ENCODE peak calls at places on chromosomes 11 and 22, in four cellular contexts. T, S, J and Z are unnamed samples.

GRCh38 chr11:114162719-114163123 is 103.2 kb downstream of the ZBTB16 start:
- DNase-seq in T (peak; percentile 35), S (no peak), J (no peak), Z (no peak)

GRCh38 chr11:73894725-73895335 is 18.0 kb downstream of the PAAF1 start:
- DNase-seq in J (no peak), S (no peak), T (no peak), Z (no peak)

GRCh38 chr11:2687223-2687530 is 12.6 kb downstream of the KCNQ1OT1 start:
- DNase-seq in S (no peak), J (peak; percentile 5), T (no peak), Z (no peak)

GRCh38 chr22:26748845-26749244 is 91.5 kb downstream of the MIAT start:
- DNase-seq in S (no peak), J (no peak), T (no peak), Z (no peak)

GRCh38 chr11:79438631-79439429 is 2.0 kb downstream of the TENM4 start:
- DNase-seq in T (no peak), J (peak; percentile 15), S (no peak), Z (no peak)

GRCh38 chr11:95419915-95420314 is 188.9 kb upstream of the SESN3 start:
- DNase-seq in J (no peak), S (no peak), T (no peak), Z (no peak)

GRCh38 chr22:41834005-41834975 is 1.4 kb downstream of the SREBF2 start:
- DNase-seq in J (no peak), S (no peak), T (no peak), Z (peak; percentile 61)

GRCh38 chr22:30186048-30186447 is 60.5 kb downstream of the LIF start:
- DNase-seq in T (no peak), J (no peak), S (no peak), Z (no peak)

GRCh38 chr11:134049303-134049702 is 19.6 kb upstream of the JAM3 start:
- DNase-seq in J (no peak), T (no peak), S (no peak), Z (no peak)

GRCh38 chr11:123507043-123507442 is 77.0 kb downstream of the GRAMD1B start:
- DNase-seq in T (no peak), S (no peak), J (no peak), Z (no peak)

GRCh38 chr11:60887531-60887930 is 18.9 kb downstream of the PRPF19 start:
- DNase-seq in S (peak; percentile 74), T (peak; percentile 41), J (peak; percentile 60), Z (peak; percentile 66)

GRCh38 chr11:79670846-79671245 is 230.0 kb upstream of the TENM4 start:
- DNase-seq in S (no peak), J (no peak), T (no peak), Z (no peak)

GRCh38 chr22:49320714-49321476 is 506.8 kb downstream of the BRD1 start:
- DNase-seq in J (no peak), T (no peak), S (no peak), Z (no peak)

GRCh38 chr22:49667236-49667635 is 160.4 kb downstream of the BRD1 start:
- DNase-seq in J (peak; percentile 12), T (no peak), S (no peak), Z (no peak)

GRCh38 chr22:24133187-24133965 is 47.9 kb upstream of the SUSD2 start:
- DNase-seq in J (peak; percentile 42), T (no peak), S (no peak), Z (no peak)

DNA sequence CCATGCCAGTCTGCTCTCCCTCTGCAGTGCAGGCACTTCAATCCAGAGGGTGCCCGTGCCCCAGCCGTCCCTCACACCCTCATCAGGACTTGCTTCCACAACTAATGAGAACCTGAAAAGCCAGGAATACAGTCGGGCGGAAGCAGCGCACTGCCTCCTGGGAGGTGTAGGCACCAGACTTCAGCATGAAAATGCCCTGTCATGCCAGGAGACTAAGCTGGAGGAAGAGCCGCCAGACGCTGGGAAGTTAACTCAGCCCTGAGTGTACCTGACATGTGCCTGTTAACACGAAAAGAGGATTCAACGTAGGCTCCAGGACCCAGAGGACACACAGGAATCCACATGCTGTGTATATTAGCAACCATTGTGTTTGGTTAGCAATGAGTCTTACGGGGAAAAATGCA is 40.0 kb upstream of the FLI1 start:
- DNase-seq in T (peak; percentile 5), S (no peak), J (peak; percentile 43), Z (no peak)
- TF ChIP-seq NR3C1 in T (no peak), S (no peak), J (no peak), Z (no peak)

DNA sequence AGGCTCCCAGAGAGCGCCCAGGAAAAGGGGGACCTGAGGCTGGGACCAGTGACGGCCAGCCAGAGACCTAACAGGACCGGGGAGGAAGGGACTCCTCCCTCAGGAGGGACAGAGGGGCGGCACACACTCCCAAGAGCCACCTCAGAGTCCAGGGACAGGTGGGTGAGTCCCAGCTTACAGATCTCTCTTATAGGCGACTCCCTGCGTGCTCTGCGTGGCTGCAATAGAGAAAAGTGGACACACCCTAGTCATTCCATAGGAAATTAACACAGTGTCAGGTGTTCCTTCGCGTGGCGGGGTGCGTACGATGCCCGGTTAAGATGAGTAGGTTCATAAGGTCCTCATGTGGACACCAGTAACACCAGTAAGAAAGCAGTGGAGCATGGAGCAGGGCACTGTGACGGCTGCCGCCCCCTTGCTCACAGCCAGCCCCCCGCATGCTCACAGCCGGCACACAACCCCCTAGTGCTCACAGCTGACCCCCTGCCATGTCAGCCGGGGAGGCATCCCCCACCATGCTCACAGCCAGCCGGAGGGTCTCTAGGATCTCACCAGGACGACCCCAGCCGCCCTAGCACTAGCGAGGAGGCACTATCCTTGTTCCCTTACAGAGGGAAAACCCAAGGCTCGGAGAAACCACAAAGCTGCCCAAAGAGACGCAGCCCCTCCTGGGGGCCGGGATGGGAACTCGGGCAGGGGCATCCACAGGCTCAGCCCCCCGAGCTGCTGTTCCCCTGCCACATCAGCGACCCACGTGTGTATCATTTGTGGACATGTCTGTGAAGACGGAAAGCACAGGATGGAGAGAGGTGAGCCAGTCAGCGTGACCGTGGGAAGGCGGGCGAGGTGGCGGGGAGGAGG is 426.8 kb downstream of the TBC1D22A start:
- DNase-seq in S (no peak), J (no peak), T (no peak), Z (no peak)
- TF ChIP-seq NR3C1 in S (no peak), J (no peak), T (no peak), Z (no peak)

DNA sequence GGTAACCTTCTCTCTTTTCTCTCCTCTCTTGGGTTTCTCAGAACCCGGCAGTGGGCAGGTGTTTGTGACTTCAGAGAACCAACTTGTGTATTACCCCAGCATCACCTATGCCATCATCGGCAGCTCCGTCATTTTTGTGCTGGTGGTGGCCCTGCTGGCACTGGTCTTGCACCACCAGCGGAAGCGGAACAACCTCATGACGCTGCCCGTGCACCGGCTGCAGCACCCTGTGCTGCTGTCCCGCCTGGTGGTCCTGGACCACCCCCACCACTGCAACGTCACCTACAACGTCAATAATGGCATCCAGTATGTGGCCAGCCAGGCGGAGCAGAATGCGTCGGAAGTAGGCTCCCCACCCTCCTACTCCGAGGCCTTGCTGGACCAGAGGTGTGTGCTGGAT is 62.2 kb downstream of the COMMD9 start:
- DNase-seq in T (no peak), S (no peak), J (no peak), Z (no peak)
- TF ChIP-seq NR3C1 in T (no peak), S (no peak), J (no peak), Z (no peak)

GRCh38 chr11:88537613-88538012 is 200.1 kb upstream of the CTSC start:
- DNase-seq in S (no peak), T (no peak), J (no peak), Z (no peak)
- TF ChIP-seq NR3C1 in S (no peak), T (no peak), J (no peak), Z (no peak)

GRCh38 chr22:44213489-44214043 is 32.8 kb downstream of the PARVG start:
- DNase-seq in J (no peak), S (no peak), T (no peak), Z (no peak)
- TF ChIP-seq NR3C1 in J (no peak), S (no peak), T (no peak), Z (no peak)

DNA sequence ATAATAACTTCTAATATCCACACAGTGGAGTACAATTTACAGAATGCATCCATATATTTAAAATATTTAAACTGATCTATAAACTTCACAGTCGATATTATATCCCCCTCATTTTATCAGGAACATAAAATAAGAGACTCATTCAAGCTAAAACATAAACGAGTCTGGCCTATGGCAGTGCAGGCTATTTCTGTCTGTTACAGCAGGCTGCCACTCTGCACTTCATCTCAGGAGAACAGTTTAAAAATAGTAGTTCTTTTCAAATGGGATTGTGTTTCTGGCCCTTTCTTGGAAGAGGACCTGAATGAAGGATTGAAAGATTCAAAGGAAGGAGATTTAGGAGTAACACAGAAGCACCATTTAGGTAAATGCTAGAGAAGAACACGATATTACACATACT is 915.7 kb downstream of the NTM start:
- DNase-seq in J (no peak), T (no peak), S (no peak), Z (no peak)
- TF ChIP-seq NR3C1 in J (no peak), T (no peak), S (no peak), Z (no peak)

DNA sequence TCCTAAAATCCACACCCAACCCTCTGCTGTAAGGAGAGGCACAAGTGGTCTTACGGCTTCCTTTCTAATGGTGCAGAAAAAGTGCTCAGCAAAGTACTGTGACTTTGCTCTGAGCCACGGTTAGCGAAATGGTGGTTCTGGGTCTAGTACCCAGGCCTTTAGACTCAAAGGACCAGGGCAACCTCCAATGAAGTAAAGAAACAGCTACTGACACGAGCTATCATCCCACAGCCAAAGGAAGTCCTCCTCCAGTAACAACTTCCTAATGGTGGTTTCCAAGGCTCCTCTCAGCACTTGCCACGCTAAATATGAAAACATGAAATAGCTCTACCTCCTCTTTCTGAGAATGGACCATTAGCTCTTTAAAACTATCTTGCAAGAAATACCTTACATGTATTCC is 122.5 kb downstream of the ETS1 start:
- DNase-seq in T (no peak), J (no peak), S (no peak), Z (no peak)
- TF ChIP-seq NR3C1 in T (no peak), J (no peak), S (no peak), Z (no peak)

DNA sequence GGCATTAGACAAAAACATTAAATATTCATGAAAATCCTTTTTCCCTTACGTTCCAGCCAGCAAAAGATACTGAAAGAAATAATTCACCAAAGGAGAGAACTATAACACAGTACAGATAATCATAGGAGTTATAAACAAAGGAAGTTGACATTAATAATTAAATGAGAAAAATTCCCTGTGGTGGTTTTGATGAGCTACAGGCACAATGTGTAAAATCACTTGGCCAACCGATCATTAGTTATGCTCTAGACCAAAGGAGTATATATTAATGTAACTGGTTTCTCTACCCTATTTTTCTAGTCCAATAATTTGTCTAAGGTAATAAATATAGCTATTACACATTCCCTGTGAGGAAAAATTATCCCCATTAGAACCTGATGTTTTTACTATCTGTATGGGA is 534.8 kb downstream of the CNTN5 start:
- DNase-seq in T (no peak), S (no peak), J (no peak), Z (no peak)
- TF ChIP-seq NR3C1 in T (no peak), S (no peak), J (no peak), Z (no peak)

DNA sequence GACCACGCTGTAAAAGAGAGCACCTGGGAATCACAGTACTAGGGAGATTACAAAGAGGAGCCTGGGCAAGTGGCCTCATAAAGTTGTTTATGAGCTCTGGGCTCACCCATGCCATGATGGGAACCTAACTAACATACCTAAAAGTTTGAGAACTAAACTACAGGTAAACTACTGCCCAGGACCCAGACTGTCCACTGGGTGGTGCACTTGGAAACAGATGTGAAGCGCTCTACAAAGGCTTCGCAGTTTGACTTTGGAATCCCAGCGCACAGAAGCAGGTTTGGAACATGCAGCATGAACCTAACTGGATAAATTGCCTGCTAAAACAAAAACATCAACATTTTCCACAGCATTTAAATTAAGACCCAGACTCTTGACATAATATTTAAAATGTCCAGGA is 418.6 kb downstream of the FAM181B start:
- DNase-seq in S (peak; percentile 2), T (no peak), J (peak; percentile 71), Z (peak; percentile 23)
- TF ChIP-seq NR3C1 in S (no peak), T (no peak), J (no peak), Z (no peak)